ENCODE peak calls at places on chromosome 6, in five cellular contexts. V, O, M, S and U are unnamed samples.

GRCh38 chr6:112879920-112880413 is 532.8 kb downstream of the RFPL4B start:
- DNase-seq in V (no peak), M (no peak), O (no peak), S (no peak), U (no peak)

GRCh38 chr6:167706313-167707109 is 120.2 kb upstream of the AFDN start:
- DNase-seq in V (no peak), O (no peak), S (peak), M (no peak), U (no peak)

GRCh38 chr6:139254196-139254595 is 37.6 kb downstream of the TXLNB start:
- DNase-seq in O (no peak), M (no peak), V (no peak), S (peak), U (no peak)

GRCh38 chr6:112846711-112847110 is 499.6 kb downstream of the RFPL4B start:
- DNase-seq in O (no peak), M (no peak), V (no peak), S (no peak), U (no peak)

GRCh38 chr6:77814119-77814518 is 161.3 kb downstream of the MEI4 start:
- DNase-seq in V (no peak), S (no peak), O (no peak), M (no peak), U (no peak)

GRCh38 chr6:3312604-3313167 is 53.9 kb downstream of the PSMG4 start:
- DNase-seq in O (no peak), S (no peak), M (no peak), V (no peak), U (no peak)

GRCh38 chr6:53725791-53726575 is 60.4 kb upstream of the KLHL31 start:
- DNase-seq in O (peak), S (peak), M (peak), V (peak), U (peak)

GRCh38 chr6:44078795-44079671 is 48.2 kb downstream of the MRPL14 start:
- DNase-seq in V (peak), O (no peak), M (peak), S (peak), U (no peak)

GRCh38 chr6:21022343-21023107 is 488.3 kb downstream of the CDKAL1 start:
- DNase-seq in S (peak), V (peak), M (no peak), O (peak), U (no peak)